ENCODE peak calls at places on chromosomes 16 and 17, in ten cellular contexts. One of them, this sample, is unnamed.

GRCh38 chr16:58495861-58496331 is 4.0 kb upstream of the NDRG4 start:
- DNase-seq in transverse colon: no peak
- DNase-seq in CD4-positive, alpha-beta memory T cell: no peak
- DNase-seq in AG09319: no peak
- DNase-seq in stimulated activated CD8-positive, alpha-beta memory T cell treated with anti-CD3 and anti-CD28 coated beads, Interleukin-4, amount 100 ng/mL, for 24 hours: no peak
- DNase-seq in fibroblast of the aortic adventitia: no peak
- DNase-seq in ACHN: no peak
- DNase-seq in HEK293T: no peak
- DNase-seq in NCI-H1105 treated with DMSO at 0.1 percent for 48 hours: no peak
- DNase-seq in HS-5: no peak
- DNase-seq in this sample: no peak

GRCh38 chr17:70968302-70968701 is 799.0 kb downstream of the KCNJ2 start:
- DNase-seq in CD4-positive, alpha-beta memory T cell: no peak
- DNase-seq in AG09319: no peak
- DNase-seq in ACHN: no peak
- DNase-seq in stimulated activated CD8-positive, alpha-beta memory T cell treated with anti-CD3 and anti-CD28 coated beads, Interleukin-4, amount 100 ng/mL, for 24 hours: no peak
- DNase-seq in HEK293T: no peak
- DNase-seq in NCI-H1105 treated with DMSO at 0.1 percent for 48 hours: no peak
- DNase-seq in HS-5: no peak
- DNase-seq in transverse colon: no peak
- DNase-seq in fibroblast of the aortic adventitia: no peak
- DNase-seq in this sample: no peak

GRCh38 chr17:8831234-8831849 is 32.2 kb upstream of the MFSD6L start:
- DNase-seq in ACHN: no peak
- DNase-seq in stimulated activated CD8-positive, alpha-beta memory T cell treated with anti-CD3 and anti-CD28 coated beads, Interleukin-4, amount 100 ng/mL, for 24 hours: no peak
- DNase-seq in fibroblast of the aortic adventitia: no peak
- DNase-seq in HS-5: no peak
- DNase-seq in transverse colon: no peak
- DNase-seq in NCI-H1105 treated with DMSO at 0.1 percent for 48 hours: no peak
- DNase-seq in CD4-positive, alpha-beta memory T cell: no peak
- DNase-seq in HEK293T: no peak
- DNase-seq in AG09319: no peak
- DNase-seq in this sample: no peak

GRCh38 chr16:47565454-47565853 is 104.3 kb downstream of the PHKB start:
- DNase-seq in transverse colon: peak; percentile 35
- DNase-seq in HS-5: peak; percentile 29
- DNase-seq in CD4-positive, alpha-beta memory T cell: peak; percentile 1
- DNase-seq in NCI-H1105 treated with DMSO at 0.1 percent for 48 hours: no peak
- DNase-seq in fibroblast of the aortic adventitia: peak; percentile 60
- DNase-seq in AG09319: no peak
- DNase-seq in stimulated activated CD8-positive, alpha-beta memory T cell treated with anti-CD3 and anti-CD28 coated beads, Interleukin-4, amount 100 ng/mL, for 24 hours: no peak
- DNase-seq in HEK293T: no peak
- DNase-seq in ACHN: peak; percentile 57
- DNase-seq in this sample: peak; percentile 74

GRCh38 chr17:82160081-82160480 is 52.6 kb downstream of the CCDC57 start:
- DNase-seq in HEK293T: no peak
- DNase-seq in transverse colon: no peak
- DNase-seq in fibroblast of the aortic adventitia: no peak
- DNase-seq in stimulated activated CD8-positive, alpha-beta memory T cell treated with anti-CD3 and anti-CD28 coated beads, Interleukin-4, amount 100 ng/mL, for 24 hours: no peak
- DNase-seq in NCI-H1105 treated with DMSO at 0.1 percent for 48 hours: no peak
- DNase-seq in HS-5: no peak
- DNase-seq in ACHN: no peak
- DNase-seq in AG09319: no peak
- DNase-seq in CD4-positive, alpha-beta memory T cell: no peak
- DNase-seq in this sample: no peak

GRCh38 chr17:10316986-10317834 is 55.6 kb downstream of the MYH13 start:
- DNase-seq in fibroblast of the aortic adventitia: peak; percentile 54
- DNase-seq in AG09319: peak; percentile 19
- DNase-seq in HEK293T: peak; percentile 57
- DNase-seq in transverse colon: peak; percentile 77
- DNase-seq in ACHN: peak; percentile 22
- DNase-seq in CD4-positive, alpha-beta memory T cell: peak; percentile 4
- DNase-seq in HS-5: peak; percentile 32
- DNase-seq in NCI-H1105 treated with DMSO at 0.1 percent for 48 hours: no peak
- DNase-seq in stimulated activated CD8-positive, alpha-beta memory T cell treated with anti-CD3 and anti-CD28 coated beads, Interleukin-4, amount 100 ng/mL, for 24 hours: no peak
- DNase-seq in this sample: peak; percentile 64

GRCh38 chr17:19383681-19384470 is 3.1 kb downstream of the MFAP4 start:
- DNase-seq in CD4-positive, alpha-beta memory T cell: no peak
- DNase-seq in fibroblast of the aortic adventitia: peak; percentile 35
- DNase-seq in HEK293T: no peak
- DNase-seq in stimulated activated CD8-positive, alpha-beta memory T cell treated with anti-CD3 and anti-CD28 coated beads, Interleukin-4, amount 100 ng/mL, for 24 hours: no peak
- DNase-seq in NCI-H1105 treated with DMSO at 0.1 percent for 48 hours: no peak
- DNase-seq in ACHN: no peak
- DNase-seq in AG09319: no peak
- DNase-seq in HS-5: no peak
- DNase-seq in transverse colon: no peak
- DNase-seq in this sample: no peak

GRCh38 chr17:65554568-65555223 is 6.8 kb downstream of the AXIN2 start:
- DNase-seq in HS-5: no peak
- DNase-seq in AG09319: no peak
- DNase-seq in fibroblast of the aortic adventitia: peak; percentile 60
- DNase-seq in transverse colon: peak; percentile 37
- DNase-seq in ACHN: no peak
- DNase-seq in HEK293T: no peak
- DNase-seq in stimulated activated CD8-positive, alpha-beta memory T cell treated with anti-CD3 and anti-CD28 coated beads, Interleukin-4, amount 100 ng/mL, for 24 hours: no peak
- DNase-seq in CD4-positive, alpha-beta memory T cell: no peak
- DNase-seq in NCI-H1105 treated with DMSO at 0.1 percent for 48 hours: peak; percentile 18
- DNase-seq in this sample: no peak

GRCh38 chr17:14201087-14201486 is 35.6 kb downstream of the CDRT15 start:
- DNase-seq in NCI-H1105 treated with DMSO at 0.1 percent for 48 hours: no peak
- DNase-seq in ACHN: no peak
- DNase-seq in HS-5: no peak
- DNase-seq in CD4-positive, alpha-beta memory T cell: peak; percentile 76
- DNase-seq in stimulated activated CD8-positive, alpha-beta memory T cell treated with anti-CD3 and anti-CD28 coated beads, Interleukin-4, amount 100 ng/mL, for 24 hours: no peak
- DNase-seq in fibroblast of the aortic adventitia: peak; percentile 45
- DNase-seq in AG09319: peak; percentile 44
- DNase-seq in transverse colon: peak; percentile 30
- DNase-seq in HEK293T: no peak
- DNase-seq in this sample: peak; percentile 31

GRCh38 chr17:5439446-5439764 is 450 bp upstream of the C1QBP start:
- DNase-seq in HS-5: no peak
- DNase-seq in CD4-positive, alpha-beta memory T cell: no peak
- DNase-seq in AG09319: no peak
- DNase-seq in fibroblast of the aortic adventitia: no peak
- DNase-seq in HEK293T: no peak
- DNase-seq in transverse colon: no peak
- DNase-seq in stimulated activated CD8-positive, alpha-beta memory T cell treated with anti-CD3 and anti-CD28 coated beads, Interleukin-4, amount 100 ng/mL, for 24 hours: no peak
- DNase-seq in NCI-H1105 treated with DMSO at 0.1 percent for 48 hours: no peak
- DNase-seq in ACHN: no peak
- DNase-seq in this sample: no peak

GRCh38 chr17:73315481-73315880 is 3.7 kb upstream of the CDC42EP4 start:
- DNase-seq in HS-5: no peak
- DNase-seq in CD4-positive, alpha-beta memory T cell: no peak
- DNase-seq in ACHN: no peak
- DNase-seq in HEK293T: no peak
- DNase-seq in AG09319: no peak
- DNase-seq in fibroblast of the aortic adventitia: no peak
- DNase-seq in transverse colon: no peak
- DNase-seq in NCI-H1105 treated with DMSO at 0.1 percent for 48 hours: no peak
- DNase-seq in stimulated activated CD8-positive, alpha-beta memory T cell treated with anti-CD3 and anti-CD28 coated beads, Interleukin-4, amount 100 ng/mL, for 24 hours: no peak
- DNase-seq in this sample: no peak

GRCh38 chr16:47970291-47970931 is 185.4 kb downstream of the ABCC12 start:
- DNase-seq in transverse colon: no peak
- DNase-seq in stimulated activated CD8-positive, alpha-beta memory T cell treated with anti-CD3 and anti-CD28 coated beads, Interleukin-4, amount 100 ng/mL, for 24 hours: no peak
- DNase-seq in fibroblast of the aortic adventitia: peak; percentile 48
- DNase-seq in HEK293T: peak; percentile 22
- DNase-seq in NCI-H1105 treated with DMSO at 0.1 percent for 48 hours: no peak
- DNase-seq in HS-5: no peak
- DNase-seq in AG09319: no peak
- DNase-seq in ACHN: peak; percentile 72
- DNase-seq in CD4-positive, alpha-beta memory T cell: no peak
- DNase-seq in this sample: peak; percentile 57